ENCODE peak calls at places on chromosomes 5 and 9, in eight cellular contexts. V is NT2/D1; T is skeletal muscle cell; B is GM23248; H is CD8-positive, alpha-beta T cell; O is kidney; J is body of pancreas; F is GM23338. N is an unnamed sample.

GRCh38 chr5:154368041-154368800 is 77.6 kb upstream of the SAP30L start:
- DNase-seq in V (peak), T (peak), B (peak), H (no peak), O (no peak), J (peak), F (peak), N (peak)

GRCh38 chr5:96641922-96642640 is 20.1 kb upstream of the CAST start:
- DNase-seq in V (no peak), T (no peak), B (no peak), H (no peak), O (no peak), J (no peak), F (no peak), N (no peak)

GRCh38 chr5:150410524-150411244 is 2.0 kb downstream of the CD74 start:
- DNase-seq in V (peak), T (no peak), B (peak), H (peak), O (no peak), J (peak), F (peak), N (peak)

GRCh38 chr9:17116400-17116837 is 18.4 kb upstream of the CNTLN start:
- DNase-seq in V (peak), T (no peak), B (peak), H (no peak), O (no peak), J (no peak), F (peak), N (no peak)

GRCh38 chr5:72647806-72648205 is 140.6 kb upstream of the ZNF366 start:
- DNase-seq in V (no peak), T (no peak), B (no peak), H (no peak), O (no peak), J (no peak), F (no peak), N (no peak)

GRCh38 chr5:40991168-40991980 is 79.8 kb downstream of the MROH2B start:
- DNase-seq in V (no peak), T (peak), B (peak), H (no peak), O (peak), J (peak), F (no peak), N (no peak)

GRCh38 chr9:128683340-128684064 is 5.5 kb upstream of the SET start:
- DNase-seq in V (peak), T (no peak), B (peak), H (no peak), O (peak), J (peak), F (peak), N (peak)

GRCh38 chr5:98713027-98713426 is 60.4 kb upstream of the RGMB start:
- DNase-seq in V (no peak), T (peak), B (peak), H (no peak), O (no peak), J (no peak), F (no peak), N (no peak)

GRCh38 chr9:122941560-122942234 is 877 bp downstream of the RABGAP1 start:
- DNase-seq in V (no peak), T (no peak), B (peak), H (no peak), O (no peak), J (no peak), F (peak), N (peak)

GRCh38 chr9:137369911-137370630 is 52.9 kb downstream of the EXD3 start:
- DNase-seq in V (no peak), T (no peak), B (no peak), H (no peak), O (peak), J (peak), F (no peak), N (no peak)

GRCh38 chr5:96952118-96952750 is 16.4 kb downstream of the LNPEP start:
- DNase-seq in V (no peak), T (no peak), B (no peak), H (no peak), O (no peak), J (no peak), F (no peak), N (no peak)

GRCh38 chr5:178672635-178673034 is 45.8 kb upstream of the CLK4 start:
- DNase-seq in V (no peak), T (no peak), B (no peak), H (no peak), O (no peak), J (no peak), F (no peak), N (no peak)

GRCh38 chr9:129069128-129069824 is 11.6 kb upstream of the DOLPP1 start:
- DNase-seq in V (no peak), T (no peak), B (no peak), H (peak), O (peak), J (peak), F (no peak), N (no peak)

GRCh38 chr5:31819926-31820516 is 181.1 kb downstream of the PDZD2 start:
- DNase-seq in V (no peak), T (no peak), B (no peak), H (no peak), O (no peak), J (no peak), F (peak), N (peak)

GRCh38 chr5:168869615-168870227 is 290.6 kb upstream of the PANK3 start:
- DNase-seq in V (no peak), T (no peak), B (no peak), H (no peak), O (no peak), J (no peak), F (no peak), N (no peak)
- H3K4me3 ChIP-seq in V (no peak), T (no peak), B (no peak), H (no peak), O (no peak), J (no peak), F (no peak), N (no peak)

GRCh38 chr5:129245489-129245888 is 150.9 kb downstream of the ISOC1 start:
- DNase-seq in V (no peak), T (no peak), B (no peak), H (no peak), O (no peak), J (no peak), F (no peak), N (no peak)
- H3K4me3 ChIP-seq in V (no peak), T (no peak), B (no peak), H (no peak), O (no peak), J (no peak), F (no peak), N (no peak)

GRCh38 chr9:134407123-134407779 is 81.0 kb downstream of the RXRA start:
- DNase-seq in V (no peak), T (peak), B (peak), H (peak), O (peak), J (peak), F (peak), N (peak)
- H3K4me3 ChIP-seq in V (no peak), T (peak), B (peak), H (peak), O (no peak), J (no peak), F (no peak), N (no peak)

GRCh38 chr9:134398756-134399155 is 72.5 kb downstream of the RXRA start:
- DNase-seq in V (no peak), T (no peak), B (no peak), H (no peak), O (no peak), J (no peak), F (no peak), N (no peak)
- H3K4me3 ChIP-seq in V (no peak), T (no peak), B (no peak), H (no peak), O (no peak), J (no peak), F (no peak), N (no peak)

DNA sequence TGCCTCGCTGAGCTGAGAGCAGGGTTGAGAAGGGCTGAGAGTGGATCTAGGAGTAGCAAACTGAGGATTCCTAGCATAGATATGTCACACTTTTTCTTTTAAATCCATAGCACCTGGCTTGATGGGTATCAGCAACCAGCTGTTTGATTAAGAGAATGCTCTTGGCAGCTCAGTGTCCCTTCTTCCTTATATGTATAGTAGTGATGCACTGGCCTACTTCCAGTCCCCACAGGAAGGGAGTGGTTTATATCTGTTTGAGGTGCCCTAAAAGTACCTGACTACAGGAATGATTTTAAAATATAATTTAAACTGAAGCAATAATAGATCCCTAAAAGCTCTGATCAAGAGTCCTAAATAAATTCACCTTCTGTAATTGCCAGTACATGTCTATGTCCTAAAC is 546.8 kb upstream of the ZNF608 start:
- DNase-seq in V (no peak), T (no peak), B (no peak), H (no peak), O (no peak), J (no peak), F (no peak), N (no peak)
- H3K4me3 ChIP-seq in V (no peak), T (no peak), B (no peak), H (no peak), O (no peak), J (no peak), F (no peak), N (no peak)

GRCh38 chr9:121260457-121261106 is 7.4 kb upstream of the GSN start:
- DNase-seq in V (no peak), T (no peak), B (no peak), H (no peak), O (no peak), J (no peak), F (no peak), N (no peak)
- H3K4me3 ChIP-seq in V (no peak), T (no peak), B (no peak), H (no peak), O (no peak), J (no peak), F (no peak), N (no peak)

GRCh38 chr5:1338518-1339070 is 6.3 kb downstream of the CLPTM1L start:
- DNase-seq in V (no peak), T (no peak), B (no peak), H (no peak), O (peak), J (no peak), F (no peak), N (no peak)
- H3K4me3 ChIP-seq in V (no peak), T (no peak), B (no peak), H (no peak), O (no peak), J (no peak), F (no peak), N (no peak)

DNA sequence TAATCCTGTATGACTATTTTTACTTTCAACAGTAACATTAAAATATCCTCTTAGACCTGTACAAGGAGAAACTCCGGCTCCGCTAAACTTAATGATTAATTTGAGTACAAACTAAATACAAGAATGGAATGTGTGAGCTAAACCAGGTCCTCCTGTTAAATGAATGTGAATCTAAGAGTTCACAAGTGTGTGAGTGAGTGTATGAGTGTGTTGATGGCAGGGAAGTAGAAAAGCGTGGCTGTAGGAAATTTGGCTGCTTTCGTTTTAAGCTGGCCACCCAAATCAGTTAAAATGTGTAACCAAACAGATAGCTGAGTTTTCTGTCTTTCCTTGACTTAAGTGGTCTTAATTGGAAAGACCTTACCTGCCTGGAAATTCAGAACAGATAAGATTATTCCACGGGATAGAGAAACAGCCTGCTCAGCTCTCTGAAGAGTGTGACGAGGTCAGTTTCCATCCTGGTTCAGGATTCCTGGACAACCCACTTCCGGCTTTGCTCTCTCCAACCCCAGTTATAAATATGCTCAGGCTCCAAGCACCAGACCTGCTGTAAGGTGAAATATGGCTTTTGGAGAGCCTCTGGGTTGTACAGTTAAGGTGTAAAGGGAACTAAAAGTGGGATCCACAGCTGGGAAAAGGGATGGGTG is 908.6 kb upstream of the EDIL3 start:
- DNase-seq in V (no peak), T (no peak), B (no peak), H (no peak), O (no peak), J (peak), F (no peak), N (no peak)
- H3K4me3 ChIP-seq in V (no peak), T (no peak), B (no peak), H (no peak), O (peak), J (no peak), F (no peak), N (no peak)

GRCh38 chr5:174723315-174723978 is 935 bp upstream of the MSX2 start:
- DNase-seq in V (no peak), T (no peak), B (no peak), H (no peak), O (no peak), J (no peak), F (no peak), N (no peak)
- H3K4me3 ChIP-seq in V (peak), T (no peak), B (peak), H (no peak), O (no peak), J (no peak), F (peak), N (peak)

N was measured in H7.